ENCODE peak calls at places on chromosomes 2 and 18, in four cellular contexts. H is ACHN, Z is D341Med, S is HFFc6. R is an unnamed sample.

GRCh38 chr2:199804831-199805230 is 46.2 kb downstream of the FTCDNL1 start:
- DNase-seq in H (no peak), Z (no peak), S (no peak), R (no peak)

GRCh38 chr2:233470007-233470687 is 96.4 kb downstream of the USP40 start:
- DNase-seq in H (no peak), Z (no peak), S (no peak), R (no peak)

GRCh38 chr2:235314371-235314915 is 179.4 kb upstream of the AGAP1 start:
- DNase-seq in H (no peak), Z (no peak), S (no peak), R (no peak)

GRCh38 chr2:233029321-233029720 is 3.2 kb upstream of the NEU2 start:
- DNase-seq in H (no peak), Z (no peak), S (peak; percentile 71), R (no peak)

GRCh38 chr2:23380562-23381065 is 4.4 kb upstream of the KLHL29 start:
- DNase-seq in H (peak; percentile 89), Z (no peak), S (no peak), R (no peak)

GRCh38 chr2:232588680-232589585 is 38.4 kb downstream of the EIF4E2 start:
- DNase-seq in H (peak; percentile 76), Z (no peak), S (peak; percentile 35), R (no peak)

GRCh38 chr18:45505497-45506206 is 109.6 kb upstream of the SLC14A2 start:
- DNase-seq in H (no peak), Z (no peak), S (no peak), R (no peak)

GRCh38 chr2:85355073-85355410 is 473 bp downstream of the ELMOD3 start:
- DNase-seq in H (no peak), Z (no peak), S (no peak), R (no peak)

GRCh38 chr2:74831693-74832530 is 2.0 kb upstream of the HK2 start:
- DNase-seq in H (peak; percentile 26), Z (no peak), S (peak; percentile 72), R (peak; percentile 62)

GRCh38 chr2:9166579-9167392 is 39.8 kb upstream of the ASAP2 start:
- DNase-seq in H (no peak), Z (no peak), S (no peak), R (peak; percentile 47)

GRCh38 chr2:77839102-77839501 is 316.9 kb upstream of the LRRTM4 start:
- DNase-seq in H (peak; percentile 78), Z (no peak), S (no peak), R (no peak)

GRCh38 chr18:10739152-10739551 is 213.3 kb downstream of the NAPG start:
- DNase-seq in H (no peak), Z (no peak), S (no peak), R (no peak)

GRCh38 chr2:120887844-120888243 is 152.2 kb downstream of the GLI2 start:
- DNase-seq in H (no peak), Z (no peak), S (no peak), R (no peak)

GRCh38 chr18:7158201-7158600 is 40.6 kb upstream of the LAMA1 start:
- DNase-seq in H (peak; percentile 59), Z (no peak), S (peak; percentile 37), R (no peak)

GRCh38 chr2:20571231-20571630 is 79.7 kb downstream of the HS1BP3 start:
- DNase-seq in H (no peak), Z (no peak), S (no peak), R (no peak)

GRCh38 chr2:235898766-235899165 is 269.4 kb downstream of the GBX2 start:
- DNase-seq in H (no peak), Z (no peak), S (no peak), R (no peak)

GRCh38 chr2:225020157-225020864 is 22.0 kb downstream of the DOCK10 start:
- DNase-seq in H (no peak), Z (no peak), S (no peak), R (no peak)

GRCh38 chr2:67237288-67237687 is 159.8 kb upstream of the ETAA1 start:
- DNase-seq in H (no peak), Z (no peak), S (peak; percentile 6), R (no peak)

R was measured in HepG2.